ENCODE peak calls at places on chromosomes 13 and 19, in eight cellular contexts. T, A, R, Q, K, O, I and C are unnamed samples.
A peak's percentile ranks its signal among the peaks of the same experiment; 100 is the strongest.

GRCh38 chr13:110991991-110992508 is 77.2 kb upstream of the ANKRD10 start:
- DNase-seq in T (no peak), R (no peak), I (no peak), K (no peak), A (no peak), O (no peak), Q (no peak), C (no peak)

GRCh38 chr13:57865600-57866294 is 234.2 kb downstream of the PCDH17 start:
- DNase-seq in K (no peak), A (no peak), O (peak; percentile 29), R (no peak), I (no peak), T (no peak), Q (no peak), C (no peak)

GRCh38 chr19:3969435-3970312 is 1.2 kb downstream of the DAPK3 start:
- DNase-seq in O (peak; percentile 88), A (peak; percentile 76), R (peak; percentile 75), K (no peak), Q (no peak), I (no peak), T (peak; percentile 75), C (no peak)

GRCh38 chr13:72126424-72126823 is 259.4 kb upstream of the DACH1 start:
- DNase-seq in I (no peak), A (no peak), T (no peak), Q (no peak), R (no peak), O (peak; percentile 59), K (no peak), C (no peak)

GRCh38 chr13:94063096-94063495 is 416.4 kb downstream of the DCT start:
- DNase-seq in A (no peak), O (no peak), T (peak; percentile 67), I (no peak), Q (no peak), R (no peak), K (no peak), C (no peak)

GRCh38 chr13:44088409-44088808 is 208.7 kb downstream of the LACC1 start:
- DNase-seq in T (no peak), A (no peak), R (no peak), O (no peak), I (no peak), K (no peak), Q (no peak), C (no peak)

GRCh38 chr19:872266-872951 is 12.9 kb downstream of the CFD start:
- DNase-seq in K (no peak), Q (no peak), O (peak; percentile 34), A (no peak), T (peak; percentile 93), R (peak; percentile 82), I (peak; percentile 79), C (peak; percentile 86)

GRCh38 chr13:44974056-44974798 is 15.0 kb downstream of the NUFIP1 start:
- DNase-seq in T (peak; percentile 47), Q (no peak), K (no peak), O (peak; percentile 84), I (no peak), A (no peak), R (no peak), C (no peak)

GRCh38 chr19:46618670-46619231 is 6.1 kb downstream of the PTGIR start:
- DNase-seq in A (peak; percentile 62), K (no peak), I (no peak), Q (no peak), O (no peak), T (peak; percentile 58), R (no peak), C (no peak)

GRCh38 chr19:6014551-6015135 is 36.7 kb upstream of the RANBP3 start:
- DNase-seq in K (no peak), T (no peak), O (no peak), I (no peak), A (no peak), Q (no peak), R (no peak), C (no peak)

GRCh38 chr13:51249254-51249653 is 27.1 kb downstream of the FAM124A start:
- DNase-seq in T (no peak), A (no peak), I (no peak), Q (no peak), R (peak; percentile 28), K (no peak), O (no peak), C (no peak)

GRCh38 chr19:49469828-49470614 is 4.0 kb upstream of the FLT3LG start:
- DNase-seq in K (peak; percentile 83), O (no peak), R (no peak), A (no peak), T (peak; percentile 49), Q (no peak), I (peak; percentile 57), C (peak; percentile 43)

GRCh38 chr13:28475916-28476725 is 18.8 kb downstream of the FLT1 start:
- DNase-seq in I (no peak), A (no peak), T (peak; percentile 96), O (peak; percentile 86), Q (peak; percentile 24), R (peak; percentile 50), K (no peak), C (no peak)

GRCh38 chr19:50770888-50771287 is 624 bp downstream of the GPR32 start:
- DNase-seq in Q (no peak), A (no peak), R (no peak), O (no peak), K (no peak), I (no peak), T (no peak), C (no peak)

GRCh38 chr13:114285166-114285808 is 3.9 kb downstream of the UPF3A start:
- DNase-seq in T (no peak), A (no peak), R (peak; percentile 49), K (no peak), O (no peak), Q (no peak), I (no peak), C (no peak)

GRCh38 chr13:30908416-30908980 is 2.4 kb downstream of the MEDAG start:
- DNase-seq in I (no peak), K (no peak), R (no peak), A (no peak), T (peak; percentile 51), O (peak; percentile 75), Q (peak; percentile 77), C (no peak)

GRCh38 chr13:30904043-30904442 is 2.0 kb upstream of the MEDAG start:
- DNase-seq in R (no peak), I (no peak), Q (no peak), T (no peak), A (no peak), O (no peak), K (no peak), C (no peak)

GRCh38 chr13:30906411-30906990 is 430 bp downstream of the MEDAG start:
- DNase-seq in K (no peak), R (no peak), T (no peak), I (no peak), O (peak; percentile 48), A (no peak), Q (peak; percentile 84), C (peak; percentile 88)

GRCh38 chr13:30907167-30907761 is 1.2 kb downstream of the MEDAG start:
- DNase-seq in I (no peak), A (no peak), O (peak; percentile 77), R (no peak), K (no peak), T (peak; percentile 88), Q (peak; percentile 90), C (no peak)

DNA sequence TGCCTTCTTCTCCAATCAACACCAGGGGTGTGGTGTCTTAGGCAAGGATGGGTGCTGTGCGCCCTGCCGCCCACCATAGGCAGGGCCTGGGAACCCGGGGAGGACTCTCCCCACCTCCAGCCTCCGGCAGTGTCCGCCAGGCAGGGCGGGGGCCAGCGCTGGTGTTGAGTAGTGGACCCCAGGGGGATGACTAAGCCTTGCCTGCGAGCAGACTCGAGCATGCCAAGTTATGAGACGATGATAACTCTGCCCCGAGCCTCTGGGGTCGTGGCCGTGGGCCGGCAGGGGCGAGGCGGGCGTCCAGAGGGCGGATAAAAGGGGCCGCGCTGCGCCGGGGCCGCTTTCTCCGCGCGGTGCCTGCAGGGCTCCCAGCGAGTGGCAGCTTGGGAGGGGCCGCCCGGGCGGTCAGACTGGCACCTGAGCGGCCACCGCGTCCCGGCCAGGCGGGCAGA is at the start of gene MEDAG:
- DNase-seq in Q (peak; percentile 95), T (peak; percentile 61), O (peak; percentile 85), A (peak; percentile 37), R (no peak), K (no peak), I (no peak), C (peak; percentile 90)
- TF ChIP-seq CTCF in Q (no peak), T (no peak), O (no peak), A (no peak), R (no peak), K (no peak), I (no peak), C (no peak)

GRCh38 chr19:30434797-30435594 is 62.8 kb downstream of the ZNF536 start:
- DNase-seq in T (no peak), R (no peak), O (no peak), A (no peak), K (no peak), Q (no peak), I (no peak), C (no peak)

GRCh38 chr19:30441011-30441410 is 68.8 kb downstream of the ZNF536 start:
- DNase-seq in R (no peak), K (no peak), Q (no peak), I (no peak), T (no peak), O (no peak), A (no peak), C (no peak)

GRCh38 chr19:30442715-30443114 is 70.5 kb downstream of the ZNF536 start:
- DNase-seq in K (no peak), A (no peak), R (no peak), O (no peak), Q (no peak), I (no peak), T (no peak), C (no peak)

GRCh38 chr19:30439271-30439750 is 67.1 kb downstream of the ZNF536 start:
- DNase-seq in A (no peak), Q (no peak), K (no peak), O (no peak), R (no peak), I (no peak), T (no peak), C (no peak)

DNA sequence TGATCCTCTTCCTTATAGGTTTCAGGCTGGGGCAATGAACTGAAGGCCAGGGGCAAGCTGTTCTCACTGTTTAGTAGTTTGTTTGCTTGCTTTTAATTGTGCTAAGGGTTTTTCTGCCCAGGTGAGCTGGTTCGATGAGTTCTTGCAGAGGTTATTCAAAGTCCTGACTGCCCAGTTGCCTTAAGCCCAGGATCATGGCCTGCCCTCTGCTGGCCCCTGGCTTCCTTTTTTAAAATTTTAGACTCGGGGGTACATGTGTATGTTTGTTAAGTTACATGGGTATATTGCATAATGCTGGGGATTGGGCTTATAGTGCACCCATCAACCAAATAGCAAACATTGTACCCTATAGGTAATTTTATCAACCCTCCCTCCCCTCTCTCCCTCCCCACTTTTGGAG is 65.7 kb downstream of the ZNF536 start:
- DNase-seq in T (no peak), Q (no peak), O (no peak), A (no peak), I (no peak), K (no peak), R (no peak), C (no peak)
- TF ChIP-seq CTCF in T (no peak), Q (no peak), O (no peak), A (no peak), I (no peak), K (no peak), R (no peak), C (no peak)

GRCh38 chr19:17441241-17442135 is 7.0 kb downstream of the TMEM221 start:
- DNase-seq in O (peak; percentile 28), A (no peak), Q (no peak), T (peak; percentile 8), K (no peak), R (peak; percentile 65), I (no peak), C (no peak)
- TF ChIP-seq CTCF in O (peak; percentile 37), A (no peak), Q (peak; percentile 24), T (peak; percentile 33), K (peak; percentile 43), R (peak; percentile 62), I (peak; percentile 22), C (no peak)

GRCh38 chr19:31448221-31448657 is 99.0 kb upstream of the TSHZ3 start:
- DNase-seq in R (no peak), Q (peak; percentile 92), O (no peak), A (peak; percentile 43), I (no peak), T (peak; percentile 92), K (no peak), C (peak; percentile 26)
- TF ChIP-seq CTCF in R (no peak), Q (no peak), O (no peak), A (no peak), I (no peak), T (no peak), K (no peak), C (no peak)